ENCODE peak calls at places on chromosomes 1 and 21, in four cellular contexts. One of them, this sample, is unnamed.

GRCh38 chr21:32917392-32918135 is 108.2 kb upstream of the OLIG2 start:
- DNase-seq in cardiac fibroblast: peak
- DNase-seq in astrocyte of the spinal cord: peak
- DNase-seq in NCI-H1105: no peak
- DNase-seq in this sample: no peak

GRCh38 chr1:181936768-181937581 is 124.5 kb downstream of the ZNF648 start:
- DNase-seq in cardiac fibroblast: no peak
- DNase-seq in astrocyte of the spinal cord: no peak
- DNase-seq in NCI-H1105: peak
- DNase-seq in this sample: no peak

GRCh38 chr1:179590671-179591070 is 961 bp upstream of the TDRD5 start:
- DNase-seq in cardiac fibroblast: no peak
- DNase-seq in astrocyte of the spinal cord: no peak
- DNase-seq in NCI-H1105: no peak
- DNase-seq in this sample: no peak

GRCh38 chr1:7638078-7638477 is 133.0 kb upstream of the VAMP3 start:
- DNase-seq in cardiac fibroblast: peak
- DNase-seq in astrocyte of the spinal cord: no peak
- DNase-seq in NCI-H1105: no peak
- DNase-seq in this sample: peak

GRCh38 chr1:245301162-245301580 is 146.4 kb downstream of the KIF26B start:
- DNase-seq in cardiac fibroblast: peak
- DNase-seq in astrocyte of the spinal cord: no peak
- DNase-seq in NCI-H1105: no peak
- DNase-seq in this sample: peak

GRCh38 chr1:217921126-217921900 is 290.2 kb downstream of the SPATA17 start:
- DNase-seq in cardiac fibroblast: no peak
- DNase-seq in astrocyte of the spinal cord: no peak
- DNase-seq in NCI-H1105: no peak
- DNase-seq in this sample: no peak

GRCh38 chr21:15841856-15842564 is 112.2 kb downstream of the USP25 start:
- DNase-seq in cardiac fibroblast: peak
- DNase-seq in astrocyte of the spinal cord: peak
- DNase-seq in NCI-H1105: no peak
- DNase-seq in this sample: peak

GRCh38 chr1:40546957-40547356 is 15.5 kb downstream of the ZNF684 start:
- DNase-seq in cardiac fibroblast: no peak
- DNase-seq in astrocyte of the spinal cord: no peak
- DNase-seq in NCI-H1105: no peak
- DNase-seq in this sample: no peak

GRCh38 chr1:16630661-16631247 is 17.4 kb upstream of the NBPF1 start:
- DNase-seq in cardiac fibroblast: no peak
- DNase-seq in astrocyte of the spinal cord: no peak
- DNase-seq in NCI-H1105: no peak
- DNase-seq in this sample: no peak

GRCh38 chr1:14377386-14377785 is 221.1 kb upstream of the KAZN start:
- DNase-seq in cardiac fibroblast: peak
- DNase-seq in astrocyte of the spinal cord: peak
- DNase-seq in NCI-H1105: no peak
- DNase-seq in this sample: no peak

GRCh38 chr1:52348704-52349301 is 17.2 kb downstream of the CC2D1B start:
- DNase-seq in cardiac fibroblast: peak
- DNase-seq in astrocyte of the spinal cord: peak
- DNase-seq in NCI-H1105: peak
- DNase-seq in this sample: peak

GRCh38 chr1:204678721-204679455 is 6.7 kb downstream of the LRRN2 start:
- DNase-seq in cardiac fibroblast: no peak
- DNase-seq in astrocyte of the spinal cord: no peak
- DNase-seq in NCI-H1105: no peak
- DNase-seq in this sample: no peak

GRCh38 chr21:45017376-45017960 is 56.9 kb upstream of the ADARB1 start:
- DNase-seq in cardiac fibroblast: no peak
- DNase-seq in astrocyte of the spinal cord: no peak
- DNase-seq in NCI-H1105: no peak
- DNase-seq in this sample: no peak

GRCh38 chr1:154454391-154455120 is 47.5 kb upstream of the TDRD10 start:
- DNase-seq in cardiac fibroblast: no peak
- DNase-seq in astrocyte of the spinal cord: no peak
- DNase-seq in NCI-H1105: no peak
- DNase-seq in this sample: no peak

GRCh38 chr1:180548686-180549326 is 10.0 kb upstream of the OVAAL start:
- DNase-seq in cardiac fibroblast: no peak
- DNase-seq in astrocyte of the spinal cord: no peak
- DNase-seq in NCI-H1105: peak
- DNase-seq in this sample: no peak

GRCh38 chr1:2629627-2630497 is 3.0 kb downstream of the MMEL1 start:
- DNase-seq in cardiac fibroblast: no peak
- DNase-seq in astrocyte of the spinal cord: no peak
- DNase-seq in NCI-H1105: no peak
- DNase-seq in this sample: no peak

GRCh38 chr1:29152046-29152805 is 28.5 kb upstream of the TMEM200B start:
- DNase-seq in cardiac fibroblast: no peak
- DNase-seq in astrocyte of the spinal cord: no peak
- DNase-seq in NCI-H1105: no peak
- DNase-seq in this sample: no peak

GRCh38 chr1:8641317-8641997 is 176.0 kb downstream of the RERE start:
- DNase-seq in cardiac fibroblast: no peak
- DNase-seq in astrocyte of the spinal cord: no peak
- DNase-seq in NCI-H1105: no peak
- DNase-seq in this sample: no peak

GRCh38 chr21:31329431-31330143 is 14.5 kb downstream of the TIAM1 start:
- DNase-seq in cardiac fibroblast: no peak
- DNase-seq in astrocyte of the spinal cord: no peak
- DNase-seq in NCI-H1105: no peak
- DNase-seq in this sample: no peak

GRCh38 chr1:226643701-226644540 is 95.2 kb downstream of the ITPKB start:
- DNase-seq in cardiac fibroblast: no peak
- DNase-seq in astrocyte of the spinal cord: no peak
- DNase-seq in NCI-H1105: no peak
- DNase-seq in this sample: no peak

GRCh38 chr1:9823943-9824701 is at the start of gene CLSTN1:
- DNase-seq in cardiac fibroblast: peak
- DNase-seq in astrocyte of the spinal cord: peak
- DNase-seq in NCI-H1105: peak
- DNase-seq in this sample: peak

GRCh38 chr1:221263831-221264767 is 384.9 kb downstream of the HLX start:
- DNase-seq in cardiac fibroblast: peak
- DNase-seq in astrocyte of the spinal cord: peak
- DNase-seq in NCI-H1105: peak
- DNase-seq in this sample: peak

GRCh38 chr1:201383647-201384405 is 6.3 kb upstream of the TNNT2 start:
- DNase-seq in cardiac fibroblast: peak
- DNase-seq in astrocyte of the spinal cord: peak
- DNase-seq in NCI-H1105: no peak
- DNase-seq in this sample: no peak

GRCh38 chr1:28781305-28781704 is 30.7 kb upstream of the OPRD1 start:
- DNase-seq in cardiac fibroblast: no peak
- DNase-seq in astrocyte of the spinal cord: no peak
- DNase-seq in NCI-H1105: no peak
- DNase-seq in this sample: no peak

GRCh38 chr1:156608981-156609380 is 7.7 kb upstream of the GPATCH4 start:
- DNase-seq in cardiac fibroblast: no peak
- DNase-seq in astrocyte of the spinal cord: no peak
- DNase-seq in NCI-H1105: peak
- DNase-seq in this sample: peak

GRCh38 chr1:224067621-224068457 is 46.1 kb upstream of the FBXO28 start:
- DNase-seq in cardiac fibroblast: no peak
- DNase-seq in astrocyte of the spinal cord: peak
- DNase-seq in NCI-H1105: no peak
- DNase-seq in this sample: peak

GRCh38 chr1:239287296-239287695 is 99.1 kb upstream of the CHRM3 start:
- DNase-seq in cardiac fibroblast: no peak
- DNase-seq in astrocyte of the spinal cord: no peak
- DNase-seq in NCI-H1105: no peak
- DNase-seq in this sample: no peak

GRCh38 chr1:21664806-21665588 is 4.2 kb downstream of the RAP1GAP start:
- DNase-seq in cardiac fibroblast: no peak
- DNase-seq in astrocyte of the spinal cord: no peak
- DNase-seq in NCI-H1105: no peak
- DNase-seq in this sample: no peak

GRCh38 chr1:111203681-111204210 is 3.3 kb upstream of the DENND2D start:
- DNase-seq in cardiac fibroblast: peak
- DNase-seq in astrocyte of the spinal cord: no peak
- DNase-seq in NCI-H1105: peak
- DNase-seq in this sample: no peak

GRCh38 chr1:115198938-115199337 is 109.6 kb upstream of the TSPAN2 start:
- DNase-seq in cardiac fibroblast: peak
- DNase-seq in astrocyte of the spinal cord: peak
- DNase-seq in NCI-H1105: peak
- DNase-seq in this sample: no peak

GRCh38 chr1:41659159-41659495 is 174.6 kb upstream of the EDN2 start:
- DNase-seq in cardiac fibroblast: no peak
- DNase-seq in astrocyte of the spinal cord: no peak
- DNase-seq in NCI-H1105: no peak
- DNase-seq in this sample: no peak

GRCh38 chr1:228073870-228074545 is 8.5 kb upstream of the ARF1 start:
- DNase-seq in cardiac fibroblast: peak
- DNase-seq in astrocyte of the spinal cord: no peak
- DNase-seq in NCI-H1105: peak
- DNase-seq in this sample: no peak

GRCh38 chr1:3483801-3484444 is 29.5 kb downstream of the ARHGEF16 start:
- DNase-seq in cardiac fibroblast: peak
- DNase-seq in astrocyte of the spinal cord: no peak
- DNase-seq in NCI-H1105: no peak
- DNase-seq in this sample: peak

GRCh38 chr1:241097479-241097878 is 259.5 kb downstream of the RGS7 start:
- DNase-seq in cardiac fibroblast: no peak
- DNase-seq in astrocyte of the spinal cord: no peak
- DNase-seq in NCI-H1105: no peak
- DNase-seq in this sample: no peak

GRCh38 chr1:24949331-24949881 is 19.3 kb upstream of the RUNX3 start:
- DNase-seq in cardiac fibroblast: peak
- DNase-seq in astrocyte of the spinal cord: peak
- DNase-seq in NCI-H1105: no peak
- DNase-seq in this sample: no peak

This sample was measured in endothelial cell of umbilical vein.